ENCODE peak calls at places on chromosomes 16 and 17, in five cellular contexts. I is HCT116, D is SK-N-SH, L is GM12878, M is K562. H is an unnamed sample.

GRCh38 chr17:17913695-17914332 is 58.4 kb downstream of the TOM1L2 start:
- DNase-seq in I (peak), D (peak), L (no peak), M (peak), H (peak)

GRCh38 chr16:76194621-76195015 is 82.6 kb upstream of the CNTNAP4 start:
- DNase-seq in I (no peak), D (no peak), L (no peak), M (no peak), H (no peak)

GRCh38 chr17:13812350-13812749 is 210.6 kb upstream of the HS3ST3A1 start:
- DNase-seq in I (no peak), D (no peak), L (no peak), M (no peak), H (no peak)

GRCh38 chr17:38325221-38325851 is 18.4 kb downstream of the GPR179 start:
- DNase-seq in I (no peak), D (peak), L (no peak), M (no peak), H (no peak)

GRCh38 chr17:73710095-73710592 is 65.9 kb upstream of the SDK2 start:
- DNase-seq in I (peak), D (peak), L (peak), M (peak), H (peak)

GRCh38 chr17:22286337-22287041 is 594.2 kb downstream of the KCNJ18 start:
- DNase-seq in I (no peak), D (no peak), L (no peak), M (no peak), H (no peak)

GRCh38 chr17:82106697-82107305 is 8.8 kb upstream of the FASN start:
- DNase-seq in I (no peak), D (no peak), L (no peak), M (no peak), H (no peak)

GRCh38 chr17:72115789-72116520 is 4.9 kb upstream of the SOX9 start:
- DNase-seq in I (no peak), D (no peak), L (no peak), M (no peak), H (no peak)

GRCh38 chr16:3001316-3001715 is 11.4 kb upstream of the CLDN9 start:
- DNase-seq in I (no peak), D (no peak), L (no peak), M (no peak), H (no peak)

GRCh38 chr17:50364715-50365114 is 8.3 kb downstream of the MRPL27 start:
- DNase-seq in I (no peak), D (no peak), L (no peak), M (no peak), H (no peak)

GRCh38 chr17:68840073-68840472 is 115.1 kb downstream of the ABCA8 start:
- DNase-seq in I (no peak), D (no peak), L (no peak), M (no peak), H (no peak)

GRCh38 chr17:68847711-68848110 is 107.5 kb downstream of the ABCA8 start:
- DNase-seq in I (no peak), D (no peak), L (no peak), M (no peak), H (no peak)

GRCh38 chr17:68843522-68843921 is 111.7 kb downstream of the ABCA8 start:
- DNase-seq in I (no peak), D (no peak), L (peak), M (no peak), H (no peak)
- TF ChIP-seq ZBTB33 in I (no peak), D (no peak), L (no peak), M (no peak), H (no peak)

DNA sequence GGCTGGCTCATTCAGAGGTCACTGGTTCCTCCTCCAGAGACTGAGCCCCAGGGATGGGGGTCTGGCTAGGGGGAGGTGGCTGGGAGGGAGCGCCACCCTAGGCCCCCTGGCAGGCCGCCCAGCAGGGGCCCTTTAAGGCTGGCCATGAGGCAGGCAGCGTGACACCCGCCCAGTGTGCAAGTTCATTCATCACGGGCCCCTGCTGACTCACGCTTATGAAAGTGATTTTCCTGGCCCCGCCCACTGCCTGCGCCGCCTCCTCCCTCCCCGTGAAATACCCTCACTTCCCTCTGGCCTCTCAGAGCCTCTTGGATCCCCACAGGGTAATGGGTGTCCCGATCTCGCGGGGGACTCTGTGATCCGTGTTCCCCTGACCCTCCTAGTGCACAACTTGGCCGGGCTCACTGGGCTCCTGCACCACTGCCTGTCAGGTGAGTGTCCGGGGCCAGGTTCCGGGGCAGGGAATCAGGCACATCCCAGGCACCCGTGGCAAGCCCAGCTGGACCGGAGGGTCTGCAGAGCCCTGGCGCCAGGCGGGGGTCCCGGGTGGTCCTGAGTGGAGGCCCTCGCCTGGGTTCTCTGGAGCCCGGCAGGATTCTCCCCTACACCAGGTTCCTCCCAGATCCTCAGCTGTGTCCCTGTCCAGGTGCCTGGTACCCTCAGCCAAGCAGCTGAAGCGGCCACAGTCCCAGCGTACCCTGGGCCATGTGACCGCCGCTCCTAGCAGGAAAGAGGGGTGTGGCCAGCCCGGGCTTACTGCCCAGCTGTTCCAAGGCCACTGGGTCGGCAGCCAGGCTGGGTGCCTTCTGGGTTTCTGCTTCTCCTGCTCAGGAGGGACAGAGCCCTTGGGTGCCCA is at the start of gene OSGIN1:
- DNase-seq in I (peak), D (peak), L (peak), M (peak), H (peak)
- TF ChIP-seq ZBTB33 in I (peak), D (no peak), L (no peak), M (peak), H (no peak)

DNA sequence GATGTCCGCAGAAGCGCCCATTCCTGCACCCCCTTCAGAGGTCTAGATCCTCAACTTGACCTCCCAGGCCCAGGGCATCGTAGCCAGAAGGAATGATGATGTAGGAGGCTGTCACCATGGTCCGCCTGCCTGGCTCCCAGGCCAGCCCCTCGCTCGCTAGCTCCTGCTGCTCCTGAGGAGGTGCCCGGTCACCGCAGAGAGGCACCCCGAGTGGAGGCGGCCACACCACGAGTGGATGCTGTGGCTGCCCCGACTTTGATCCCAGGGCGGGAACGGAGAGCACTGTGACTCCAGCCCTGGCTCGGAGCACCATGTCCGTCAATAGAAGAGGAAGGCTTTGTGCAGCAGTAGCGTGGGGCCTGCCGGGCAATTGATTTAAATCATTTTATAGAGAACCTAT is 122.7 kb upstream of the GSE1 start:
- DNase-seq in I (no peak), D (no peak), L (no peak), M (no peak), H (no peak)
- TF ChIP-seq ZBTB33 in I (no peak), D (no peak), L (no peak), M (peak), H (peak)

GRCh38 chr16:24729967-24730815 is 740 bp downstream of the TNRC6A start:
- DNase-seq in I (no peak), D (peak), L (no peak), M (peak), H (no peak)
- TF ChIP-seq ZBTB33 in I (no peak), D (no peak), L (no peak), M (no peak), H (no peak)